ENCODE peak calls at places on chromosomes 6 and 20, in eight cellular contexts. One of them, this sample, is unnamed.

GRCh38 chr6:113447088-113447831 is 409.9 kb upstream of the MARCKS start:
- DNase-seq in NCI-H2081: no peak
- DNase-seq in posterior cingulate gyrus: no peak
- DNase-seq in RWPE1: peak; percentile 64
- DNase-seq in epithelial cell of proximal tubule: peak; percentile 75
- DNase-seq in hepatocyte: peak; percentile 51
- DNase-seq in AG08396: peak; percentile 44
- DNase-seq in activated naive CD8-positive, alpha-beta T cell treated with anti-CD3 and anti-CD28 coated beads for 36 hours: no peak
- DNase-seq in this sample: no peak

GRCh38 chr20:32441638-32442037 is 83.5 kb downstream of the ASXL1 start:
- DNase-seq in NCI-H2081: no peak
- DNase-seq in posterior cingulate gyrus: no peak
- DNase-seq in epithelial cell of proximal tubule: no peak
- DNase-seq in hepatocyte: no peak
- DNase-seq in AG08396: no peak
- DNase-seq in RWPE1: no peak
- DNase-seq in activated naive CD8-positive, alpha-beta T cell treated with anti-CD3 and anti-CD28 coated beads for 36 hours: no peak
- DNase-seq in this sample: peak; percentile 59

GRCh38 chr6:33314943-33315752 is 1.3 kb upstream of the TAPBP start:
- DNase-seq in posterior cingulate gyrus: no peak
- DNase-seq in RWPE1: no peak
- DNase-seq in epithelial cell of proximal tubule: no peak
- DNase-seq in NCI-H2081: no peak
- DNase-seq in activated naive CD8-positive, alpha-beta T cell treated with anti-CD3 and anti-CD28 coated beads for 36 hours: no peak
- DNase-seq in hepatocyte: peak; percentile 79
- DNase-seq in AG08396: no peak
- DNase-seq in this sample: peak; percentile 83

GRCh38 chr20:54019585-54019984 is 50.8 kb downstream of the BCAS1 start:
- DNase-seq in activated naive CD8-positive, alpha-beta T cell treated with anti-CD3 and anti-CD28 coated beads for 36 hours: no peak
- DNase-seq in posterior cingulate gyrus: no peak
- DNase-seq in AG08396: no peak
- DNase-seq in NCI-H2081: no peak
- DNase-seq in hepatocyte: no peak
- DNase-seq in RWPE1: no peak
- DNase-seq in epithelial cell of proximal tubule: no peak
- DNase-seq in this sample: no peak

GRCh38 chr6:22401206-22401605 is 104.4 kb upstream of the PRL start:
- DNase-seq in RWPE1: peak; percentile 2
- DNase-seq in activated naive CD8-positive, alpha-beta T cell treated with anti-CD3 and anti-CD28 coated beads for 36 hours: no peak
- DNase-seq in NCI-H2081: no peak
- DNase-seq in hepatocyte: no peak
- DNase-seq in AG08396: no peak
- DNase-seq in posterior cingulate gyrus: no peak
- DNase-seq in epithelial cell of proximal tubule: no peak
- DNase-seq in this sample: no peak

GRCh38 chr6:158754738-158755137 is 64.4 kb downstream of the EZR start:
- DNase-seq in hepatocyte: no peak
- DNase-seq in AG08396: no peak
- DNase-seq in NCI-H2081: no peak
- DNase-seq in epithelial cell of proximal tubule: no peak
- DNase-seq in activated naive CD8-positive, alpha-beta T cell treated with anti-CD3 and anti-CD28 coated beads for 36 hours: no peak
- DNase-seq in RWPE1: no peak
- DNase-seq in posterior cingulate gyrus: no peak
- DNase-seq in this sample: no peak

GRCh38 chr6:2129076-2129695 is 116.2 kb downstream of the GMDS start:
- DNase-seq in RWPE1: no peak
- DNase-seq in AG08396: no peak
- DNase-seq in activated naive CD8-positive, alpha-beta T cell treated with anti-CD3 and anti-CD28 coated beads for 36 hours: no peak
- DNase-seq in NCI-H2081: no peak
- DNase-seq in posterior cingulate gyrus: no peak
- DNase-seq in epithelial cell of proximal tubule: no peak
- DNase-seq in hepatocyte: no peak
- DNase-seq in this sample: no peak

GRCh38 chr6:107489636-107490567 is at the start of gene SOBP:
- DNase-seq in hepatocyte: peak; percentile 78
- DNase-seq in activated naive CD8-positive, alpha-beta T cell treated with anti-CD3 and anti-CD28 coated beads for 36 hours: peak; percentile 62
- DNase-seq in NCI-H2081: peak; percentile 50
- DNase-seq in posterior cingulate gyrus: peak; percentile 66
- DNase-seq in epithelial cell of proximal tubule: no peak
- DNase-seq in AG08396: peak; percentile 77
- DNase-seq in RWPE1: peak; percentile 14
- DNase-seq in this sample: peak; percentile 65

GRCh38 chr6:168239374-168239773 is 80.2 kb downstream of the DACT2 start:
- DNase-seq in AG08396: no peak
- DNase-seq in NCI-H2081: no peak
- DNase-seq in hepatocyte: peak; percentile 48
- DNase-seq in activated naive CD8-positive, alpha-beta T cell treated with anti-CD3 and anti-CD28 coated beads for 36 hours: no peak
- DNase-seq in epithelial cell of proximal tubule: peak; percentile 29
- DNase-seq in posterior cingulate gyrus: no peak
- DNase-seq in RWPE1: no peak
- DNase-seq in this sample: peak; percentile 90

GRCh38 chr20:47252879-47253307 is 103.6 kb downstream of the ZMYND8 start:
- DNase-seq in posterior cingulate gyrus: no peak
- DNase-seq in AG08396: no peak
- DNase-seq in epithelial cell of proximal tubule: no peak
- DNase-seq in hepatocyte: no peak
- DNase-seq in RWPE1: no peak
- DNase-seq in activated naive CD8-positive, alpha-beta T cell treated with anti-CD3 and anti-CD28 coated beads for 36 hours: no peak
- DNase-seq in NCI-H2081: no peak
- DNase-seq in this sample: no peak

GRCh38 chr20:58719258-58719657 is 26.7 kb downstream of the NPEPL1 start:
- DNase-seq in NCI-H2081: no peak
- DNase-seq in epithelial cell of proximal tubule: no peak
- DNase-seq in posterior cingulate gyrus: no peak
- DNase-seq in RWPE1: no peak
- DNase-seq in activated naive CD8-positive, alpha-beta T cell treated with anti-CD3 and anti-CD28 coated beads for 36 hours: no peak
- DNase-seq in hepatocyte: peak; percentile 2
- DNase-seq in AG08396: peak; percentile 1
- DNase-seq in this sample: peak; percentile 37

GRCh38 chr6:25706314-25707014 is 48.1 kb upstream of the SLC17A4 start:
- DNase-seq in hepatocyte: peak; percentile 53
- DNase-seq in activated naive CD8-positive, alpha-beta T cell treated with anti-CD3 and anti-CD28 coated beads for 36 hours: no peak
- DNase-seq in RWPE1: no peak
- DNase-seq in epithelial cell of proximal tubule: peak; percentile 6
- DNase-seq in AG08396: no peak
- DNase-seq in NCI-H2081: no peak
- DNase-seq in posterior cingulate gyrus: no peak
- DNase-seq in this sample: no peak

GRCh38 chr20:16222859-16223411 is 350.3 kb downstream of the KIF16B start:
- DNase-seq in epithelial cell of proximal tubule: no peak
- DNase-seq in AG08396: no peak
- DNase-seq in activated naive CD8-positive, alpha-beta T cell treated with anti-CD3 and anti-CD28 coated beads for 36 hours: no peak
- DNase-seq in NCI-H2081: no peak
- DNase-seq in posterior cingulate gyrus: no peak
- DNase-seq in RWPE1: no peak
- DNase-seq in hepatocyte: no peak
- DNase-seq in this sample: peak; percentile 61

GRCh38 chr6:124719951-124720350 is 242.3 kb upstream of the RNF217 start:
- DNase-seq in epithelial cell of proximal tubule: no peak
- DNase-seq in posterior cingulate gyrus: no peak
- DNase-seq in hepatocyte: no peak
- DNase-seq in activated naive CD8-positive, alpha-beta T cell treated with anti-CD3 and anti-CD28 coated beads for 36 hours: no peak
- DNase-seq in RWPE1: no peak
- DNase-seq in AG08396: no peak
- DNase-seq in NCI-H2081: no peak
- DNase-seq in this sample: no peak

GRCh38 chr6:26315274-26315673 is 49.7 kb upstream of the BTN3A2 start:
- DNase-seq in activated naive CD8-positive, alpha-beta T cell treated with anti-CD3 and anti-CD28 coated beads for 36 hours: no peak
- DNase-seq in NCI-H2081: no peak
- DNase-seq in posterior cingulate gyrus: no peak
- DNase-seq in AG08396: no peak
- DNase-seq in epithelial cell of proximal tubule: no peak
- DNase-seq in hepatocyte: no peak
- DNase-seq in RWPE1: no peak
- DNase-seq in this sample: no peak

GRCh38 chr6:147699637-147700036 is 191.1 kb downstream of the SAMD5 start:
- DNase-seq in hepatocyte: no peak
- DNase-seq in RWPE1: peak; percentile 47
- DNase-seq in posterior cingulate gyrus: no peak
- DNase-seq in AG08396: peak; percentile 46
- DNase-seq in activated naive CD8-positive, alpha-beta T cell treated with anti-CD3 and anti-CD28 coated beads for 36 hours: no peak
- DNase-seq in epithelial cell of proximal tubule: peak; percentile 58
- DNase-seq in NCI-H2081: no peak
- DNase-seq in this sample: no peak

GRCh38 chr6:109236140-109237081 is 141.1 kb downstream of the CEP57L1 start:
- DNase-seq in AG08396: no peak
- DNase-seq in NCI-H2081: no peak
- DNase-seq in epithelial cell of proximal tubule: no peak
- DNase-seq in RWPE1: no peak
- DNase-seq in hepatocyte: peak; percentile 55
- DNase-seq in activated naive CD8-positive, alpha-beta T cell treated with anti-CD3 and anti-CD28 coated beads for 36 hours: peak; percentile 14
- DNase-seq in posterior cingulate gyrus: no peak
- DNase-seq in this sample: peak; percentile 82

GRCh38 chr6:26594730-26595632 is 1.8 kb upstream of the ABT1 start:
- DNase-seq in activated naive CD8-positive, alpha-beta T cell treated with anti-CD3 and anti-CD28 coated beads for 36 hours: peak; percentile 50
- DNase-seq in RWPE1: peak; percentile 20
- DNase-seq in epithelial cell of proximal tubule: no peak
- DNase-seq in posterior cingulate gyrus: no peak
- DNase-seq in NCI-H2081: peak; percentile 63
- DNase-seq in AG08396: no peak
- DNase-seq in hepatocyte: peak; percentile 36
- DNase-seq in this sample: peak; percentile 75

GRCh38 chr20:47328841-47329448 is 27.6 kb downstream of the ZMYND8 start:
- DNase-seq in RWPE1: no peak
- DNase-seq in hepatocyte: no peak
- DNase-seq in NCI-H2081: no peak
- DNase-seq in posterior cingulate gyrus: no peak
- DNase-seq in AG08396: no peak
- DNase-seq in epithelial cell of proximal tubule: no peak
- DNase-seq in activated naive CD8-positive, alpha-beta T cell treated with anti-CD3 and anti-CD28 coated beads for 36 hours: no peak
- DNase-seq in this sample: no peak

GRCh38 chr6:28816909-28817807 is 106.6 kb downstream of the TRIM27 start:
- DNase-seq in epithelial cell of proximal tubule: no peak
- DNase-seq in AG08396: peak; percentile 76
- DNase-seq in RWPE1: no peak
- DNase-seq in activated naive CD8-positive, alpha-beta T cell treated with anti-CD3 and anti-CD28 coated beads for 36 hours: peak; percentile 56
- DNase-seq in posterior cingulate gyrus: no peak
- DNase-seq in hepatocyte: no peak
- DNase-seq in NCI-H2081: peak; percentile 36
- DNase-seq in this sample: peak; percentile 69

GRCh38 chr6:24397631-24398030 is 5.1 kb upstream of the MRS2 start:
- DNase-seq in RWPE1: no peak
- DNase-seq in epithelial cell of proximal tubule: no peak
- DNase-seq in NCI-H2081: no peak
- DNase-seq in AG08396: no peak
- DNase-seq in hepatocyte: no peak
- DNase-seq in posterior cingulate gyrus: no peak
- DNase-seq in activated naive CD8-positive, alpha-beta T cell treated with anti-CD3 and anti-CD28 coated beads for 36 hours: no peak
- DNase-seq in this sample: no peak

GRCh38 chr6:22153384-22154158 is 143.3 kb downstream of the PRL start:
- DNase-seq in NCI-H2081: no peak
- DNase-seq in hepatocyte: no peak
- DNase-seq in posterior cingulate gyrus: no peak
- DNase-seq in epithelial cell of proximal tubule: peak; percentile 44
- DNase-seq in activated naive CD8-positive, alpha-beta T cell treated with anti-CD3 and anti-CD28 coated beads for 36 hours: no peak
- DNase-seq in RWPE1: no peak
- DNase-seq in AG08396: no peak
- DNase-seq in this sample: no peak

GRCh38 chr6:11675610-11676009 is 103.0 kb downstream of the ADTRP start:
- DNase-seq in hepatocyte: peak; percentile 45
- DNase-seq in epithelial cell of proximal tubule: no peak
- DNase-seq in AG08396: no peak
- DNase-seq in activated naive CD8-positive, alpha-beta T cell treated with anti-CD3 and anti-CD28 coated beads for 36 hours: no peak
- DNase-seq in NCI-H2081: no peak
- DNase-seq in posterior cingulate gyrus: no peak
- DNase-seq in RWPE1: no peak
- DNase-seq in this sample: no peak

GRCh38 chr6:122622404-122622938 is 12.3 kb downstream of the PKIB start:
- DNase-seq in AG08396: no peak
- DNase-seq in activated naive CD8-positive, alpha-beta T cell treated with anti-CD3 and anti-CD28 coated beads for 36 hours: no peak
- DNase-seq in hepatocyte: peak; percentile 17
- DNase-seq in posterior cingulate gyrus: no peak
- DNase-seq in RWPE1: no peak
- DNase-seq in epithelial cell of proximal tubule: no peak
- DNase-seq in NCI-H2081: no peak
- DNase-seq in this sample: no peak

GRCh38 chr6:76852776-76853175 is 610.5 kb downstream of the HTR1B start:
- DNase-seq in AG08396: peak; percentile 3
- DNase-seq in activated naive CD8-positive, alpha-beta T cell treated with anti-CD3 and anti-CD28 coated beads for 36 hours: no peak
- DNase-seq in NCI-H2081: no peak
- DNase-seq in RWPE1: peak; percentile 14
- DNase-seq in epithelial cell of proximal tubule: no peak
- DNase-seq in hepatocyte: no peak
- DNase-seq in posterior cingulate gyrus: no peak
- DNase-seq in this sample: no peak

GRCh38 chr6:132669690-132670291 is 10.8 kb upstream of the TAAR1 start:
- DNase-seq in posterior cingulate gyrus: no peak
- DNase-seq in RWPE1: peak; percentile 24
- DNase-seq in NCI-H2081: peak; percentile 40
- DNase-seq in activated naive CD8-positive, alpha-beta T cell treated with anti-CD3 and anti-CD28 coated beads for 36 hours: no peak
- DNase-seq in hepatocyte: peak; percentile 72
- DNase-seq in epithelial cell of proximal tubule: no peak
- DNase-seq in AG08396: peak; percentile 31
- DNase-seq in this sample: no peak

GRCh38 chr20:23212011-23212410 is 125.9 kb upstream of the CD93 start:
- DNase-seq in hepatocyte: no peak
- DNase-seq in AG08396: no peak
- DNase-seq in activated naive CD8-positive, alpha-beta T cell treated with anti-CD3 and anti-CD28 coated beads for 36 hours: no peak
- DNase-seq in epithelial cell of proximal tubule: no peak
- DNase-seq in RWPE1: no peak
- DNase-seq in posterior cingulate gyrus: no peak
- DNase-seq in NCI-H2081: no peak
- DNase-seq in this sample: no peak

GRCh38 chr6:166474721-166475565 is 92.2 kb upstream of the MPC1 start:
- DNase-seq in hepatocyte: no peak
- DNase-seq in AG08396: no peak
- DNase-seq in RWPE1: no peak
- DNase-seq in posterior cingulate gyrus: no peak
- DNase-seq in epithelial cell of proximal tubule: no peak
- DNase-seq in activated naive CD8-positive, alpha-beta T cell treated with anti-CD3 and anti-CD28 coated beads for 36 hours: no peak
- DNase-seq in NCI-H2081: no peak
- DNase-seq in this sample: no peak

GRCh38 chr20:42419814-42420532 is 769.7 kb downstream of the PTPRT start:
- DNase-seq in AG08396: no peak
- DNase-seq in RWPE1: no peak
- DNase-seq in posterior cingulate gyrus: no peak
- DNase-seq in NCI-H2081: no peak
- DNase-seq in activated naive CD8-positive, alpha-beta T cell treated with anti-CD3 and anti-CD28 coated beads for 36 hours: no peak
- DNase-seq in hepatocyte: no peak
- DNase-seq in epithelial cell of proximal tubule: no peak
- DNase-seq in this sample: no peak

GRCh38 chr6:89242574-89243330 is 25.6 kb upstream of the GABRR1 start:
- DNase-seq in AG08396: peak; percentile 47
- DNase-seq in activated naive CD8-positive, alpha-beta T cell treated with anti-CD3 and anti-CD28 coated beads for 36 hours: no peak
- DNase-seq in posterior cingulate gyrus: no peak
- DNase-seq in epithelial cell of proximal tubule: no peak
- DNase-seq in NCI-H2081: peak; percentile 47
- DNase-seq in RWPE1: peak; percentile 66
- DNase-seq in hepatocyte: peak; percentile 72
- DNase-seq in this sample: no peak

GRCh38 chr20:37383229-37383989 is 37.5 kb downstream of the SRC start:
- DNase-seq in AG08396: no peak
- DNase-seq in posterior cingulate gyrus: peak; percentile 13
- DNase-seq in NCI-H2081: no peak
- DNase-seq in hepatocyte: peak; percentile 28
- DNase-seq in epithelial cell of proximal tubule: peak; percentile 41
- DNase-seq in RWPE1: peak; percentile 84
- DNase-seq in activated naive CD8-positive, alpha-beta T cell treated with anti-CD3 and anti-CD28 coated beads for 36 hours: peak; percentile 22
- DNase-seq in this sample: peak; percentile 56

GRCh38 chr20:40274912-40275654 is 414.0 kb downstream of the MAFB start:
- DNase-seq in RWPE1: no peak
- DNase-seq in NCI-H2081: no peak
- DNase-seq in hepatocyte: no peak
- DNase-seq in epithelial cell of proximal tubule: no peak
- DNase-seq in activated naive CD8-positive, alpha-beta T cell treated with anti-CD3 and anti-CD28 coated beads for 36 hours: no peak
- DNase-seq in posterior cingulate gyrus: no peak
- DNase-seq in AG08396: no peak
- DNase-seq in this sample: peak; percentile 78

GRCh38 chr6:75230484-75231325 is 12.9 kb downstream of the COX7A2 start:
- DNase-seq in posterior cingulate gyrus: no peak
- DNase-seq in epithelial cell of proximal tubule: no peak
- DNase-seq in activated naive CD8-positive, alpha-beta T cell treated with anti-CD3 and anti-CD28 coated beads for 36 hours: no peak
- DNase-seq in NCI-H2081: peak; percentile 4
- DNase-seq in hepatocyte: peak; percentile 77
- DNase-seq in RWPE1: peak; percentile 66
- DNase-seq in AG08396: peak; percentile 55
- DNase-seq in this sample: no peak

GRCh38 chr6:144214622-144215401 is 64.5 kb downstream of the STX11 start:
- DNase-seq in posterior cingulate gyrus: no peak
- DNase-seq in NCI-H2081: no peak
- DNase-seq in AG08396: no peak
- DNase-seq in activated naive CD8-positive, alpha-beta T cell treated with anti-CD3 and anti-CD28 coated beads for 36 hours: no peak
- DNase-seq in epithelial cell of proximal tubule: no peak
- DNase-seq in hepatocyte: no peak
- DNase-seq in RWPE1: no peak
- DNase-seq in this sample: no peak